ENCODE peak calls at places on chromosomes 12 and 14, in nine cellular contexts. G is tibial nerve; Y is fibroblast of the aortic adventitia; B is stromal cell of bone marrow; K is H54; W is CD4-positive, CD25-positive, alpha-beta regulatory T cell; E is adipocyte; U is effector memory CD8-positive, alpha-beta T cell; O is fibroblast of villous mesenchyme. N is an unnamed sample.
A peak's percentile ranks its signal among the peaks of the same experiment; 100 is the strongest.

GRCh38 chr12:91355150-91356006 is 172.8 kb upstream of the DCN start:
- DNase-seq in G (peak; percentile 89), Y (peak; percentile 87), B (peak; percentile 71), K (peak; percentile 24), W (no peak), E (peak; percentile 90), U (peak; percentile 28), O (peak; percentile 82), N (peak; percentile 32)

GRCh38 chr12:56990648-56991318 is 15.6 kb downstream of the ZBTB39 start:
- DNase-seq in G (no peak), Y (no peak), B (no peak), K (no peak), W (no peak), E (no peak), U (no peak), O (no peak), N (no peak)

GRCh38 chr12:1360812-1361211 is 233.6 kb downstream of the FBXL14 start:
- DNase-seq in G (no peak), Y (peak; percentile 58), B (no peak), K (no peak), W (no peak), E (peak; percentile 59), U (no peak), O (no peak), N (no peak)

GRCh38 chr14:104118006-104118844 is 20.2 kb upstream of the KIF26A start:
- DNase-seq in G (no peak), Y (no peak), B (no peak), K (no peak), W (no peak), E (no peak), U (no peak), O (no peak), N (no peak)

GRCh38 chr14:103555559-103556337 is 6.7 kb downstream of the BAG5 start:
- DNase-seq in G (no peak), Y (no peak), B (no peak), K (no peak), W (no peak), E (no peak), U (no peak), O (no peak), N (no peak)

GRCh38 chr14:61602733-61603077 is 92.6 kb upstream of the HIF1A start:
- DNase-seq in G (no peak), Y (no peak), B (no peak), K (no peak), W (no peak), E (no peak), U (no peak), O (no peak), N (peak; percentile 45)

GRCh38 chr14:95046711-95047681 is 110.3 kb downstream of the DICER1 start:
- DNase-seq in G (no peak), Y (no peak), B (no peak), K (no peak), W (no peak), E (peak; percentile 36), U (no peak), O (peak; percentile 73), N (no peak)

GRCh38 chr12:26318661-26319068 is 123.3 kb downstream of the SSPN start:
- DNase-seq in G (peak; percentile 60), Y (peak; percentile 70), B (peak; percentile 57), K (peak; percentile 49), W (no peak), E (peak; percentile 47), U (no peak), O (peak; percentile 89), N (peak; percentile 17)

GRCh38 chr12:99985129-99985570 is 414 bp upstream of the ANKS1B start:
- DNase-seq in G (no peak), Y (peak; percentile 17), B (no peak), K (no peak), W (no peak), E (no peak), U (no peak), O (peak; percentile 16), N (no peak)

GRCh38 chr12:28568083-28568482 is 377.8 kb downstream of the CCDC91 start:
- DNase-seq in G (no peak), Y (peak; percentile 91), B (peak; percentile 91), K (peak; percentile 23), W (no peak), E (peak; percentile 86), U (no peak), O (peak; percentile 89), N (no peak)